ENCODE peak calls at places on chromosomes 4 and X, in ten cellular contexts. V is BJ, X is MM.1S, E is fibroblast of mammary gland, T is endodermal cell, U is GM23338, B is cardiac fibroblast, Y is neural progenitor cell, W is AG04449, J is IMR-90. Z is an unnamed sample.

GRCh38 chrX:41718481-41719245 is 5.3 kb upstream of the GPR82 start:
- DNase-seq in V (no peak), X (no peak), E (no peak), T (peak), U (peak), B (no peak), Y (peak), W (no peak), J (no peak), Z (no peak)

GRCh38 chrX:69539437-69539836 is 35.3 kb downstream of the NALF2 start:
- DNase-seq in V (no peak), X (peak), E (no peak), T (no peak), U (no peak), B (no peak), Y (no peak), W (no peak), J (no peak), Z (no peak)

GRCh38 chr4:128844931-128845330 is 35.4 kb downstream of the JADE1 start:
- DNase-seq in V (no peak), X (no peak), E (no peak), T (peak), U (no peak), B (peak), Y (no peak), W (no peak), J (no peak), Z (no peak)

GRCh38 chrX:1491851-1492349 is 39.2 kb upstream of the ASMTL start:
- DNase-seq in V (no peak), X (peak), E (no peak), T (peak), U (peak), B (no peak), Y (peak), W (no peak), J (no peak), Z (no peak)

GRCh38 chr4:998096-998691 is 5.0 kb upstream of the SLC26A1 start:
- DNase-seq in V (no peak), X (no peak), E (no peak), T (no peak), U (no peak), B (no peak), Y (no peak), W (no peak), J (no peak), Z (no peak)

GRCh38 chr4:151667025-151667424 is 93.8 kb downstream of the GATB start:
- DNase-seq in V (no peak), X (no peak), E (peak), T (peak), U (no peak), B (no peak), Y (no peak), W (no peak), J (peak), Z (no peak)

GRCh38 chrX:69616520-69617203 is 749 bp downstream of the EDA start:
- DNase-seq in V (no peak), X (peak), E (no peak), T (peak), U (peak), B (no peak), Y (peak), W (no peak), J (no peak), Z (no peak)

GRCh38 chrX:109974906-109975655 is 27.8 kb upstream of the TMEM164 start:
- DNase-seq in V (no peak), X (no peak), E (peak), T (no peak), U (no peak), B (peak), Y (no peak), W (no peak), J (no peak), Z (no peak)

GRCh38 chrX:6223516-6223915 is 5.2 kb downstream of the NLGN4X start:
- DNase-seq in V (no peak), X (no peak), E (no peak), T (no peak), U (no peak), B (no peak), Y (no peak), W (no peak), J (no peak), Z (no peak)

GRCh38 chr4:142550955-142551354 is 295.1 kb downstream of the INPP4B start:
- DNase-seq in V (no peak), X (no peak), E (no peak), T (no peak), U (no peak), B (no peak), Y (no peak), W (no peak), J (no peak), Z (no peak)

GRCh38 chrX:2325076-2325784 is 175.5 kb downstream of the DHRSX start:
- DNase-seq in V (no peak), X (no peak), E (peak), T (peak), U (no peak), B (peak), Y (no peak), W (peak), J (peak), Z (no peak)

GRCh38 chrX:115268421-115268820 is 21.1 kb upstream of the LUZP4 start:
- DNase-seq in V (no peak), X (no peak), E (peak), T (peak), U (peak), B (peak), Y (peak), W (no peak), J (peak), Z (no peak)

GRCh38 chrX:17590892-17591740 is 146.2 kb upstream of the SCML1 start:
- DNase-seq in V (no peak), X (peak), E (peak), T (peak), U (peak), B (peak), Y (peak), W (no peak), J (peak), Z (no peak)

GRCh38 chr4:27568236-27568951 is 707.8 kb downstream of the STIM2 start:
- DNase-seq in V (no peak), X (no peak), E (no peak), T (no peak), U (no peak), B (no peak), Y (no peak), W (no peak), J (no peak), Z (no peak)

GRCh38 chrX:114959729-114960128 is 57.7 kb downstream of the IL13RA2 start:
- DNase-seq in V (no peak), X (peak), E (peak), T (no peak), U (peak), B (peak), Y (peak), W (no peak), J (peak), Z (peak)

GRCh38 chrX:27966955-27967354 is 14.3 kb downstream of the DCAF8L1 start:
- DNase-seq in V (no peak), X (no peak), E (peak), T (no peak), U (no peak), B (peak), Y (no peak), W (no peak), J (peak), Z (no peak)

GRCh38 chrX:106284431-106285025 is 116.4 kb downstream of the PWWP3B start:
- DNase-seq in V (no peak), X (no peak), E (no peak), T (no peak), U (no peak), B (no peak), Y (no peak), W (no peak), J (no peak), Z (no peak)

GRCh38 chr4:89899854-89900253 is 5.2 kb downstream of the MMRN1 start:
- DNase-seq in V (no peak), X (no peak), E (no peak), T (no peak), U (no peak), B (no peak), Y (no peak), W (no peak), J (no peak), Z (no peak)
- TF ChIP-seq CTCF in V (no peak), X (no peak), E (no peak), T (no peak), U (no peak), B (no peak), Y (no peak), W (no peak), J (no peak), Z (no peak)

DNA sequence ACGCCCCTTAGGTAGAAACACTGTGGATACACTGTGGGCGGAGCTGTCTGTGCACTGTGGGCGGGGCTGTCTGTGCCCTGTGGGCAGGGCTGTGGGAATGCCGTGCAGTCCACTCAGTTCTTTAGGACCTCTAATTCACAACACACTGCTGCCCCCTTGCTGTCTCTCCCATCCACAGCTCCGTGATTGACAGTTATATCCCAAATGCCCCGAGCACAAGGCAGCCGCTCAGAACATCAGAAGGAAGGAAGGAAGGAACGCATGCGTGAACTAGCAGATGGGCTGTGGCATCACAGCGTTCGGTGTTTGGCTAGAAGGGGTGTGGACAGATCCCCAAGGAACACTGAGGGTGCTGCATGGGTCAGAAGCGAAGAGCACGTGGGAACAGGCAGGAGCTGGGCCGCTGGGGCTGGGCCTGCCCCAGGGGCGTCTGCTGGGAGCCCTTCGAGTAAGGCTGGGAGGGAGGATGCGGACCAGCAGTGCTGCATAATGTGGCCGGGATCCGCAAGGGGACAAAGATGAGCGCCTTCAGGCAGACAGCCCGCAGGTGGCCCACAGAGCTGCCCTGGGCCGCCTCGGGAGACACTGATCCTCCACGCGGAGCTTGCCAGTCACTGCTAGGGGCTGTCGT is 29.8 kb downstream of the ACOX3 start:
- DNase-seq in V (no peak), X (no peak), E (peak), T (peak), U (peak), B (peak), Y (peak), W (no peak), J (peak), Z (no peak)
- H3K4me3 ChIP-seq in V (no peak), X (no peak), E (no peak), T (no peak), U (no peak), B (no peak), Y (no peak), W (no peak), J (no peak), Z (no peak)

DNA sequence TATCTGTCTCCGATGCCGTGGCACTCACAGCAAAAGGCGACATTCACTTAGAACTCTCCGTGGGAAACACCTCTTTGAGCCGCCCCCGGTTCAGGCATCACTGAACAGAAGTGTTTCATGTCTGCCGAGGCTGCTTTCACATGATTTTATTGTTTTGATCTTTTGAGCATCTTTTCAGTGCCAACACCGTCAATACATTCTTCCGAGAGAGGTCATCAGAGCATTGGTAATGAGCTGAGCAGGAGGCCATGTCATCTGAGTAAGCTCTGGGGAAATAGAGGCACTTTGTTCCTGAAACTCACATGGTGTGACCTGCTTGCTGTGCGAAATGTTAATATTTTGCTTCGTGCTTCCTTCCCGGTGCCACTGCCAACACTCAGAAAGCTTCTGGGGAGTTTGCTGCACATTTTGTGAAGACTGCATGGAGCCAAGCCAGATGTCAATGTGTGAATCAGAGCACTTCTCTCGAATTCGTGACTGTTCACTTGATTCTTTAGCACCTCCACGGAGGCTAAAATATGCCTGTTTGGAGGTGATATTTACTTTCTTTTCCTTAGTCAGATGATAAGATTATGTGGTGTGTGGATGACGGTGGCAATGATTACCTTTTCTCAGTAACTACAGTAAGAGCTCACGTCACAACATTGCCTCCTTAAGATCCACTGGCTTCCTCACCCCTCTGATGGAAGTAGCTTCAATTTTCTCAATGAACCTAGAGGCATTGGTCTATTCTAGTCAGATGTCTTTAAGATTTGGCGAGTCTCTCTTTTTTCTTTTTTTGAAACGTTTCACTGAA is 222.3 kb upstream of the HS3ST1 start:
- DNase-seq in V (no peak), X (no peak), E (peak), T (no peak), U (no peak), B (peak), Y (no peak), W (no peak), J (peak), Z (no peak)
- TF ChIP-seq CTCF in V (no peak), X (no peak), E (no peak), T (no peak), U (no peak), B (no peak), Y (no peak), W (no peak), J (no peak), Z (no peak)

GRCh38 chr4:85707591-85707990 is 232.6 kb downstream of the ARHGAP24 start:
- DNase-seq in V (no peak), X (peak), E (no peak), T (no peak), U (no peak), B (peak), Y (no peak), W (no peak), J (no peak), Z (no peak)
- H3K4me3 ChIP-seq in V (no peak), X (no peak), E (no peak), T (no peak), U (no peak), B (no peak), Y (no peak), W (no peak), J (no peak), Z (no peak)

GRCh38 chr4:181301735-181302380 is 941.3 kb upstream of the TENM3 start:
- DNase-seq in V (no peak), X (peak), E (peak), T (peak), U (peak), B (peak), Y (peak), W (no peak), J (peak), Z (no peak)
- TF ChIP-seq CTCF in V (peak), X (peak), E (peak), T (peak), U (peak), B (peak), Y (peak), W (peak), J (peak), Z (peak)

GRCh38 chrX:107826286-107827136 is 845 bp downstream of the MID2 start:
- DNase-seq in V (no peak), X (peak), E (peak), T (peak), U (peak), B (peak), Y (peak), W (no peak), J (peak), Z (no peak)
- H3K4me3 ChIP-seq in V (peak), X (peak), E (peak), T (peak), U (peak), B (peak), Y (peak), W (peak), J (peak), Z (peak)

Z was measured in HFF-Myc.